ENCODE peak calls at places on chromosomes 12 and 14, in eight cellular contexts. W, G, Z, V, L, B, J and S are unnamed samples.

GRCh38 chr12:104121001-104121400 is 17.0 kb downstream of the NFYB start:
- DNase-seq in W (no peak), B (no peak), Z (no peak), L (no peak), V (peak; percentile 14), J (no peak), G (no peak), S (peak; percentile 46)

GRCh38 chr14:105436891-105437722 is 17.5 kb downstream of the MTA1 start:
- DNase-seq in B (no peak), J (no peak), Z (no peak), W (no peak), L (no peak), V (no peak), G (no peak), S (no peak)

GRCh38 chr14:34075095-34075744 is 124.3 kb upstream of the EGLN3 start:
- DNase-seq in W (no peak), L (no peak), G (no peak), V (no peak), B (no peak), J (no peak), Z (no peak), S (no peak)

GRCh38 chr12:120534703-120535655 is 823 bp downstream of the RNF10 start:
- DNase-seq in J (peak; percentile 81), Z (no peak), G (peak; percentile 89), L (peak; percentile 58), V (peak; percentile 69), B (no peak), W (peak; percentile 60), S (peak; percentile 81)

GRCh38 chr12:5794156-5794555 is 150.9 kb downstream of the ANO2 start:
- DNase-seq in V (no peak), L (no peak), Z (no peak), G (no peak), B (no peak), J (no peak), W (no peak), S (no peak)

GRCh38 chr12:115456946-115457689 is 773.1 kb upstream of the TBX3 start:
- DNase-seq in G (no peak), B (no peak), Z (no peak), W (no peak), J (no peak), V (no peak), L (peak; percentile 80), S (no peak)

GRCh38 chr12:39103552-39104165 is 198.3 kb upstream of the CPNE8 start:
- DNase-seq in V (peak; percentile 44), J (peak; percentile 37), B (peak; percentile 57), L (no peak), G (no peak), W (no peak), Z (no peak), S (peak; percentile 81)

GRCh38 chr14:68722968-68723577 is 69.8 kb downstream of the ZFP36L1 start:
- DNase-seq in G (no peak), B (no peak), Z (no peak), V (no peak), L (no peak), W (no peak), J (no peak), S (no peak)

GRCh38 chr12:47885012-47885501 is 19.7 kb downstream of the VDR start:
- DNase-seq in B (no peak), J (no peak), Z (no peak), G (no peak), W (no peak), V (no peak), L (no peak), S (no peak)

GRCh38 chr12:50825372-50825838 is 17.3 kb upstream of the TMPRSS12 start:
- DNase-seq in Z (peak; percentile 13), V (peak; percentile 79), L (no peak), W (no peak), G (no peak), B (peak; percentile 35), J (peak; percentile 76), S (peak; percentile 77)

GRCh38 chr12:91264178-91264577 is 81.6 kb upstream of the DCN start:
- DNase-seq in J (no peak), V (no peak), W (no peak), B (no peak), Z (no peak), G (no peak), L (no peak), S (no peak)

GRCh38 chr12:12046401-12046800 is 24.3 kb upstream of the BCL2L14 start:
- DNase-seq in V (no peak), J (no peak), Z (no peak), L (no peak), G (no peak), W (no peak), B (no peak), S (no peak)

GRCh38 chr12:102201662-102202061 is 4.0 kb upstream of the PMCH start:
- DNase-seq in W (no peak), J (no peak), L (no peak), Z (no peak), G (no peak), B (no peak), V (no peak), S (no peak)

GRCh38 chr12:9908350-9908749 is 23.8 kb downstream of the CLEC2A start:
- DNase-seq in J (no peak), V (no peak), Z (no peak), W (no peak), B (no peak), G (no peak), L (no peak), S (no peak)

GRCh38 chr12:49974677-49975369 is 2.1 kb downstream of the AQP6 start:
- DNase-seq in Z (no peak), W (no peak), B (no peak), G (no peak), J (no peak), V (no peak), L (no peak), S (no peak)

GRCh38 chr12:122062832-122063690 is 15.5 kb upstream of the MLXIP start:
- DNase-seq in L (peak; percentile 77), J (no peak), W (no peak), G (no peak), Z (peak; percentile 91), V (no peak), B (peak; percentile 29), S (peak; percentile 64)

GRCh38 chr12:128969480-128970055 is 116.3 kb downstream of the GLT1D1 start:
- DNase-seq in W (no peak), J (no peak), Z (no peak), B (peak; percentile 86), G (peak; percentile 82), L (peak; percentile 91), V (no peak), S (peak; percentile 76)

GRCh38 chr14:95361373-95362179 is 41.9 kb upstream of the CLMN start:
- DNase-seq in J (no peak), G (peak; percentile 84), L (peak; percentile 94), Z (no peak), W (peak; percentile 61), V (peak; percentile 10), B (peak; percentile 32), S (peak; percentile 29)

GRCh38 chr12:107402041-107403022 is 283.3 kb upstream of the PWP1 start:
- DNase-seq in Z (no peak), J (peak; percentile 55), B (no peak), G (no peak), L (peak; percentile 92), W (no peak), V (peak; percentile 34), S (peak; percentile 83)

GRCh38 chr14:57412341-57412740 is 22.0 kb downstream of the NAA30 start:
- DNase-seq in G (no peak), W (no peak), B (no peak), V (no peak), J (no peak), Z (no peak), L (no peak), S (no peak)

GRCh38 chr12:51915003-51915625 is 7.8 kb downstream of the ACVRL1 start:
- DNase-seq in B (no peak), G (no peak), L (peak; percentile 79), J (no peak), Z (no peak), V (no peak), W (no peak), S (no peak)